ENCODE peak calls at places on chromosomes 4 and X, in eight cellular contexts. P is sigmoid colon; Y is tibial nerve; G is CD8-positive, alpha-beta memory T cell; W is effector memory CD4-positive, alpha-beta T cell; A is tibial artery; I is spleen; L is uterus. Q is an unnamed sample. For H3K9me3, the result is how much of the 10 kb centered on the place peaks cover.

GRCh38 chrX:91434351-91435168 is at the start of gene PABPC5:
- DNase-seq in W (no peak), P (peak), L (peak), G (no peak), I (peak), Y (peak), A (peak), Q (no peak)

GRCh38 chr4:60396680-60397079 is 803.4 kb upstream of the ADGRL3 start:
- DNase-seq in G (no peak), A (no peak), Y (no peak), L (no peak), W (no peak), P (no peak), I (no peak), Q (no peak)

GRCh38 chr4:98656443-98656842 is 2.0 kb downstream of the TSPAN5 start:
- DNase-seq in W (no peak), P (no peak), L (no peak), I (no peak), A (no peak), Y (no peak), G (no peak), Q (no peak)

GRCh38 chr4:41185614-41186609 is 28.4 kb downstream of the APBB2 start:
- DNase-seq in G (no peak), I (no peak), P (no peak), A (no peak), W (no peak), Y (no peak), L (no peak), Q (no peak)

GRCh38 chr4:110196206-110196870 is 2.1 kb downstream of the ELOVL6 start:
- DNase-seq in P (peak), Y (peak), I (peak), W (no peak), L (peak), G (peak), A (peak), Q (no peak)

GRCh38 chr4:75530556-75531322 is 16.5 kb downstream of the THAP6 start:
- DNase-seq in L (no peak), W (no peak), A (no peak), Y (no peak), G (no peak), I (no peak), P (no peak), Q (no peak)

GRCh38 chr4:13922873-13923645 is 295.5 kb upstream of the BOD1L1 start:
- DNase-seq in Y (no peak), L (no peak), P (no peak), A (no peak), W (no peak), G (no peak), I (no peak), Q (no peak)

GRCh38 chr4:113708250-113708649 is 53.3 kb downstream of the CAMK2D start:
- DNase-seq in A (no peak), L (no peak), I (no peak), Y (no peak), P (no peak), G (no peak), W (no peak), Q (no peak)

GRCh38 chr4:62948108-62948507 is 1461.1 kb downstream of the TECRL start:
- DNase-seq in G (no peak), L (no peak), W (no peak), P (no peak), Y (no peak), I (no peak), A (no peak), Q (no peak)

GRCh38 chr4:169283114-169283509 is 12.4 kb upstream of the SH3RF1 start:
- DNase-seq in Y (no peak), G (no peak), W (no peak), A (no peak), P (no peak), I (no peak), L (no peak), Q (no peak)

GRCh38 chr4:187908731-187909130 is 86.8 kb upstream of the ZFP42 start:
- DNase-seq in W (no peak), L (no peak), G (no peak), Y (no peak), P (no peak), A (no peak), I (no peak), Q (no peak)

GRCh38 chrX:153874366-153875125 is 11.4 kb downstream of the L1CAM start:
- DNase-seq in G (no peak), I (peak), Y (no peak), L (no peak), W (no peak), P (no peak), A (no peak), Q (no peak)

GRCh38 chrX:38939067-38939466 is 137.8 kb downstream of the MID1IP1 start:
- DNase-seq in L (peak), P (no peak), Y (peak), W (no peak), G (no peak), I (no peak), A (peak), Q (no peak)

GRCh38 chr4:78299565-78299972 is 242.4 kb downstream of the FRAS1 start:
- DNase-seq in A (no peak), I (no peak), L (no peak), G (no peak), P (no peak), W (no peak), Y (no peak), Q (no peak)

GRCh38 chr4:139015948-139016451 is 419 bp downstream of the NOCT start:
- DNase-seq in A (no peak), L (no peak), G (peak), W (peak), P (no peak), Y (no peak), I (no peak), Q (no peak)

GRCh38 chr4:111923786-111924185 is 221.5 kb upstream of the FAM241A start:
- DNase-seq in L (no peak), G (no peak), A (no peak), P (no peak), I (no peak), W (no peak), Y (no peak), Q (no peak)

GRCh38 chrX:154967603-154968002 is 54.9 kb downstream of the F8 start:
- DNase-seq in P (no peak), L (no peak), Y (no peak), I (no peak), A (no peak), W (no peak), G (no peak), Q (no peak)

GRCh38 chr4:55545133-55545532 is 1.6 kb downstream of the CLOCK start:
- DNase-seq in A (no peak), G (no peak), P (no peak), Y (no peak), L (no peak), I (no peak), W (no peak), Q (no peak)

GRCh38 chr4:162644346-162644745 is 480.5 kb upstream of the FSTL5 start:
- DNase-seq in W (no peak), P (no peak), G (no peak), Y (no peak), I (no peak), A (no peak), L (no peak), Q (no peak)

GRCh38 chr4:107734120-107734519 is 14.1 kb upstream of the PAPSS1 start:
- DNase-seq in A (no peak), W (no peak), G (no peak), I (no peak), Y (no peak), L (no peak), P (no peak), Q (no peak)

DNA sequence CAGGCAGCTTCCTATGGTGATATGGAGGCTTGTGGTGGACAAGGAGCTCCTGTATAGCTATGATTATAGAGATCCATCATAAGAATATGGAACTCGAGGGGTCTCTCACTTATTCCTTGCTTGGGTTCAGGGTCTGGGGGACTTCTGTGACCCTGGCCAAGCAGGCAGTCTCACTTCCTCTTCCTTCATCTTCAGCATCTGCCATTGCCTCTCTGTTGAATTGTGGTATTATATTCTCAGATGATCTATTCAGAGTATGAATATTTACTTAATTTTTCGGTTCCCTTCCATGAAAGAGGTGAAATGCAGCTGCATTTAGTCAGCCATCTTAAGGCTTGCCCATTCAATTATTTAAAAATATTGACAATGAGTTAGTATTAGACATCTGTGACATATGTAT is 292.9 kb downstream of the SPIN4 start:
- DNase-seq in P (no peak), W (no peak), G (no peak), A (no peak), L (no peak), Y (no peak), I (no peak), Q (no peak)
- H3K9me3 ChIP-seq in P (under half), W (under half), G (under half), A (under half), L (under half), Y (under half), I (under half), Q (under half)

GRCh38 chrX:145816607-145817298 is 876 bp upstream of the SLITRK2 start:
- DNase-seq in I (no peak), L (no peak), Y (no peak), A (no peak), W (no peak), P (no peak), G (no peak), Q (no peak)
- H3K9me3 ChIP-seq in I (under half), L (under half), Y (under half), A (under half), W (under half), P (under half), G (under half), Q (under half)

DNA sequence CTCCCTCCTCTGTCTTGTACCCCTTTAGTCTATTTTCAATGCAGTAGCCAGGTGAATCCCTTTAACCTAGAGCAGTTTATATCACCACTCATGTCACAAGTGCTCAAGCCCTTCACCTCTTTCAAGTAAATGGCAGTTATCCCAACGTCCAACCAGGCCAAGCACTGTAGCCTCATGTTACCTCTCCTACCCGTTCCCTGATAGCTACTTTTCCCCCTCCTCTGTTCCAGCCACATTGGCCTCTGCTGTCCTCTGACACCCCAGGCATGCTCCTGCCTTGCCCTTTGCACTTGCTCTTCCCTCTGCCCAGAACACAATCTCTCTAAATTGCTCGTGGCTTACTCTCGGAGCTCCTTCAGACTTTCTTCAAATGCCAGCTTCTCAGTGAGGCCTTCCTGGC is 15.2 kb downstream of the GUCY1B1 start:
- DNase-seq in Y (no peak), I (no peak), L (no peak), A (no peak), G (no peak), P (no peak), W (no peak), Q (no peak)
- H3K9me3 ChIP-seq in Y (under half), I (under half), L (under half), A (under half), G (under half), P (under half), W (under half), Q (under half)

DNA sequence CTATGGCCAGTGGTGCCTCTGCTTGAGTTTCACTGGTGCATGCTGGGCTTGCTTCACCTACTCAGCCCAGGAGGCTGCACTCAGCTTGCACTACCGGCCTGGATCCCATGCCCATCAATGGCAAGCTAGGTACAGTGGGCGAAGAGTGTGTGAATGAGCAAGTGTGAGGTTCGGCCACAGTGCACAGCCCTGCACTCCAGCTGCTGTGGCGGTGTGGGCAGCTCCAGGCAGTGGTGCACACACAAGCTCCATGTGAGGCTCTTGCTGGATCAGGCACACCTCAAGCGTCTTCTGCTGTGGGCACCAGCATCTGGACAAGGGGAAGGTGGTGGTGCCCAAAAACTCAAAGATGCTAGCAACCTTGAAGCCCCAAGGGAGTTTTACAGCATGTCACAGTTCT is 820.9 kb upstream of the LCORL start:
- DNase-seq in L (no peak), I (no peak), Y (no peak), A (no peak), G (no peak), P (no peak), W (no peak), Q (no peak)
- H3K9me3 ChIP-seq in L (under half), I (under half), Y (under half), A (under half), G (under half), P (under half), W (under half), Q (under half)

GRCh38 chr4:477686-478085 is 21.3 kb downstream of the ZNF721 start:
- DNase-seq in W (no peak), A (no peak), L (no peak), Y (no peak), G (no peak), P (no peak), I (no peak), Q (no peak)
- H3K9me3 ChIP-seq in W (under half), A (under half), L (under half), Y (under half), G (under half), P (under half), I (half or more), Q (under half)

GRCh38 chrX:2360731-2361130 is 140.0 kb downstream of the DHRSX start:
- DNase-seq in Y (no peak), I (no peak), A (no peak), P (no peak), W (no peak), G (no peak), L (no peak), Q (no peak)
- H3K9me3 ChIP-seq in Y (under half), I (under half), A (under half), P (under half), W (under half), G (under half), L (under half), Q (under half)

DNA sequence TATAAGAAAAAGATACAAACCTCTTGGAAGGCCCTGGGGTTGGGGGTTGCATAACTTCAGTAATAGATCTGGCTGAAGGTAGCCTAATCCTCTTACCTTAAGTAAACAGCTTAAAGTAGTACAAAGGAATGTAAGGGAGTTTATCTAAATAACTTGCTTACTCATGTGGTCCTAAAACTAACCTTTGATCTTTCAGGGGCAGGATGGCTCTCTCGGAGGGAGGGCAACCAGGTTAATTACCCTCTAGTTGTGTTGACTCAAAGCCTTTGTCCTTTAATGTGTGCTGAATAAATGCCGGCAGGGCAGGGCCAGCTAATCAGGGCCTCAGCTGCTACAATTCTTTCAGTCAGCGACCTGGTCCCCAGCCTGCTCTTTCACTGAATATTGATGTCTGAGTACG is 822.0 kb upstream of the SLIT2 start:
- DNase-seq in L (no peak), P (no peak), I (no peak), G (no peak), Y (no peak), A (no peak), W (no peak), Q (no peak)
- H3K9me3 ChIP-seq in L (under half), P (under half), I (under half), G (under half), Y (under half), A (under half), W (under half), Q (under half)

Q was measured in T-helper 17 cell.